ENCODE peak calls at places on chromosome 6, in eight cellular contexts. A is activated naive CD4-positive, alpha-beta T cell; V is GM23338; J is COR-L47; T is ELR; R is retina; Q is left lobe of liver; E is NT2/D1. M is an unnamed sample.

GRCh38 chr6:136012198-136012884 is 160.8 kb downstream of the PDE7B start:
- DNase-seq in A (no peak), V (no peak), J (no peak), T (peak), R (no peak), Q (no peak), E (no peak), M (no peak)

GRCh38 chr6:25456656-25457055 is 177.5 kb downstream of the CARMIL1 start:
- DNase-seq in A (no peak), V (no peak), J (no peak), T (no peak), R (no peak), Q (no peak), E (no peak), M (no peak)

GRCh38 chr6:111681856-111682255 is 76.2 kb upstream of the TRAF3IP2 start:
- DNase-seq in A (no peak), V (no peak), J (no peak), T (no peak), R (no peak), Q (no peak), E (no peak), M (no peak)

GRCh38 chr6:169701218-169701952 is 444 bp downstream of the WDR27 start:
- DNase-seq in A (no peak), V (peak), J (no peak), T (peak), R (no peak), Q (no peak), E (no peak), M (no peak)

GRCh38 chr6:153038378-153038777 is 35.9 kb upstream of the MTRF1L start:
- DNase-seq in A (no peak), V (no peak), J (no peak), T (peak), R (no peak), Q (no peak), E (no peak), M (no peak)

GRCh38 chr6:124682751-124683150 is 279.5 kb upstream of the RNF217 start:
- DNase-seq in A (no peak), V (no peak), J (no peak), T (no peak), R (no peak), Q (no peak), E (no peak), M (no peak)

GRCh38 chr6:37653933-37654565 is 43.6 kb downstream of the MDGA1 start:
- DNase-seq in A (no peak), V (peak), J (no peak), T (peak), R (no peak), Q (no peak), E (peak), M (no peak)

GRCh38 chr6:52497652-52498408 is 77.7 kb downstream of the EFHC1 start:
- DNase-seq in A (no peak), V (no peak), J (no peak), T (no peak), R (no peak), Q (no peak), E (no peak), M (peak)

GRCh38 chr6:71284785-71285184 is 3.8 kb upstream of the OGFRL1 start:
- DNase-seq in A (no peak), V (no peak), J (no peak), T (no peak), R (no peak), Q (no peak), E (no peak), M (no peak)

GRCh38 chr6:46186583-46186982 is 15.8 kb upstream of the ENPP5 start:
- DNase-seq in A (no peak), V (no peak), J (no peak), T (no peak), R (no peak), Q (no peak), E (no peak), M (no peak)

GRCh38 chr6:92586236-92586977 is 833.0 kb downstream of the EPHA7 start:
- DNase-seq in A (no peak), V (peak), J (no peak), T (no peak), R (no peak), Q (no peak), E (no peak), M (no peak)

GRCh38 chr6:40328376-40328987 is 258.7 kb downstream of the LRFN2 start:
- DNase-seq in A (peak), V (peak), J (peak), T (peak), R (no peak), Q (peak), E (no peak), M (no peak)

GRCh38 chr6:74356385-74356784 is 660.4 kb downstream of the CD109 start:
- DNase-seq in A (no peak), V (peak), J (no peak), T (peak), R (no peak), Q (no peak), E (no peak), M (no peak)

GRCh38 chr6:166032366-166033171 is 135.1 kb downstream of the TBXT start:
- DNase-seq in A (no peak), V (peak), J (no peak), T (peak), R (no peak), Q (no peak), E (no peak), M (peak)

GRCh38 chr6:51614725-51615124 is 472.7 kb downstream of the PKHD1 start:
- DNase-seq in A (no peak), V (no peak), J (no peak), T (no peak), R (no peak), Q (no peak), E (no peak), M (no peak)

GRCh38 chr6:26124550-26125014 is 37.4 kb downstream of the HFE start:
- DNase-seq in A (no peak), V (peak), J (no peak), T (peak), R (no peak), Q (no peak), E (no peak), M (no peak)

GRCh38 chr6:73460044-73460443 is 1.5 kb upstream of the MTO1 start:
- DNase-seq in A (no peak), V (no peak), J (no peak), T (no peak), R (peak), Q (no peak), E (no peak), M (no peak)

GRCh38 chr6:104860221-104860620 is 502 bp upstream of the HACE1 start:
- DNase-seq in A (no peak), V (no peak), J (no peak), T (no peak), R (no peak), Q (no peak), E (no peak), M (no peak)

M was measured in osteocyte.